ENCODE peak calls at places on chromosome 5, in six cellular contexts. One of them, this sample, is unnamed.

GRCh38 chr5:151077419-151077818 is 3.4 kb downstream of the TNIP1 start:
- DNase-seq in IMR-90: no peak
- DNase-seq in mesenchymal stem cell: no peak
- DNase-seq in H1: no peak
- DNase-seq in H9: no peak
- DNase-seq in trophoblast cell: no peak
- DNase-seq in this sample: no peak

GRCh38 chr5:152547202-152547601 is 142.1 kb upstream of the NMUR2 start:
- DNase-seq in H1: no peak
- DNase-seq in H9: no peak
- DNase-seq in mesenchymal stem cell: no peak
- DNase-seq in trophoblast cell: no peak
- DNase-seq in IMR-90: no peak
- DNase-seq in this sample: no peak

GRCh38 chr5:150158170-150158949 is 2.7 kb upstream of the PDGFRB start:
- DNase-seq in H1: no peak
- DNase-seq in trophoblast cell: no peak
- DNase-seq in H9: no peak
- DNase-seq in IMR-90: peak
- DNase-seq in mesenchymal stem cell: peak
- DNase-seq in this sample: no peak

GRCh38 chr5:90166816-90167215 is 242.7 kb downstream of the CETN3 start:
- DNase-seq in H9: no peak
- DNase-seq in trophoblast cell: peak
- DNase-seq in mesenchymal stem cell: no peak
- DNase-seq in IMR-90: no peak
- DNase-seq in H1: no peak
- DNase-seq in this sample: no peak

GRCh38 chr5:130975299-130975698 is 189.8 kb downstream of the HINT1 start:
- DNase-seq in trophoblast cell: no peak
- DNase-seq in H9: no peak
- DNase-seq in IMR-90: no peak
- DNase-seq in H1: no peak
- DNase-seq in mesenchymal stem cell: no peak
- DNase-seq in this sample: no peak

GRCh38 chr5:142770650-142771609 is 753 bp downstream of the ARHGAP26 start:
- DNase-seq in H1: no peak
- DNase-seq in mesenchymal stem cell: peak
- DNase-seq in trophoblast cell: peak
- DNase-seq in H9: peak
- DNase-seq in IMR-90: no peak
- DNase-seq in this sample: peak

GRCh38 chr5:177496111-177497010 is 1.0 kb downstream of the PDLIM7 start:
- DNase-seq in mesenchymal stem cell: peak
- DNase-seq in IMR-90: peak
- DNase-seq in H1: no peak
- DNase-seq in trophoblast cell: peak
- DNase-seq in H9: peak
- DNase-seq in this sample: peak

GRCh38 chr5:179301796-179302195 is 43.5 kb downstream of the ADAMTS2 start:
- DNase-seq in IMR-90: no peak
- DNase-seq in H9: no peak
- DNase-seq in trophoblast cell: no peak
- DNase-seq in mesenchymal stem cell: no peak
- DNase-seq in H1: no peak
- DNase-seq in this sample: no peak

GRCh38 chr5:74579215-74579614 is 61.3 kb downstream of the ENC1 start:
- DNase-seq in H1: no peak
- DNase-seq in IMR-90: no peak
- DNase-seq in H9: no peak
- DNase-seq in trophoblast cell: no peak
- DNase-seq in mesenchymal stem cell: no peak
- DNase-seq in this sample: no peak

GRCh38 chr5:177478711-177479646 is 5.5 kb upstream of the DBN1 start:
- DNase-seq in IMR-90: peak
- DNase-seq in H9: no peak
- DNase-seq in H1: no peak
- DNase-seq in trophoblast cell: peak
- DNase-seq in mesenchymal stem cell: peak
- DNase-seq in this sample: no peak

GRCh38 chr5:38847549-38848341 is 1.9 kb downstream of the OSMR start:
- DNase-seq in H1: no peak
- DNase-seq in IMR-90: peak
- DNase-seq in mesenchymal stem cell: peak
- DNase-seq in H9: no peak
- DNase-seq in trophoblast cell: no peak
- DNase-seq in this sample: no peak

GRCh38 chr5:126920291-126920690 is 110.1 kb downstream of the MARCHF3 start:
- DNase-seq in H9: no peak
- DNase-seq in H1: no peak
- DNase-seq in trophoblast cell: no peak
- DNase-seq in mesenchymal stem cell: no peak
- DNase-seq in IMR-90: peak
- DNase-seq in this sample: no peak

GRCh38 chr5:64576241-64576640 is 70.4 kb downstream of the RGS7BP start:
- DNase-seq in trophoblast cell: no peak
- DNase-seq in H9: no peak
- DNase-seq in mesenchymal stem cell: no peak
- DNase-seq in H1: no peak
- DNase-seq in IMR-90: no peak
- DNase-seq in this sample: no peak

GRCh38 chr5:1729641-1730486 is 69.8 kb downstream of the MRPL36 start:
- DNase-seq in trophoblast cell: no peak
- DNase-seq in H1: no peak
- DNase-seq in mesenchymal stem cell: no peak
- DNase-seq in IMR-90: no peak
- DNase-seq in H9: peak
- DNase-seq in this sample: no peak

GRCh38 chr5:134438268-134438622 is 26.6 kb upstream of the CDKN2AIPNL start:
- DNase-seq in H1: no peak
- DNase-seq in H9: no peak
- DNase-seq in IMR-90: peak
- DNase-seq in trophoblast cell: peak
- DNase-seq in mesenchymal stem cell: peak
- DNase-seq in this sample: no peak

GRCh38 chr5:39543335-39543734 is 118.6 kb upstream of the DAB2 start:
- DNase-seq in trophoblast cell: no peak
- DNase-seq in H1: no peak
- DNase-seq in H9: no peak
- DNase-seq in mesenchymal stem cell: peak
- DNase-seq in IMR-90: peak
- DNase-seq in this sample: no peak

GRCh38 chr5:171484460-171484899 is 65.0 kb downstream of the FGF18 start:
- DNase-seq in mesenchymal stem cell: peak
- DNase-seq in trophoblast cell: peak
- DNase-seq in IMR-90: no peak
- DNase-seq in H9: no peak
- DNase-seq in H1: no peak
- DNase-seq in this sample: no peak

GRCh38 chr5:141681695-141682641 is at the start of gene ARAP3:
- DNase-seq in IMR-90: peak
- DNase-seq in H1: no peak
- DNase-seq in H9: peak
- DNase-seq in trophoblast cell: peak
- DNase-seq in mesenchymal stem cell: peak
- DNase-seq in this sample: peak

GRCh38 chr5:1521671-1522600 is 1.8 kb downstream of the LPCAT1 start:
- DNase-seq in IMR-90: peak
- DNase-seq in H9: peak
- DNase-seq in mesenchymal stem cell: peak
- DNase-seq in H1: no peak
- DNase-seq in trophoblast cell: peak
- DNase-seq in this sample: no peak

GRCh38 chr5:135153259-135153658 is 119.2 kb upstream of the PITX1 start:
- DNase-seq in H9: no peak
- DNase-seq in H1: no peak
- DNase-seq in mesenchymal stem cell: no peak
- DNase-seq in trophoblast cell: no peak
- DNase-seq in IMR-90: no peak
- DNase-seq in this sample: no peak

GRCh38 chr5:64344501-64344900 is 161.3 kb upstream of the RGS7BP start:
- DNase-seq in trophoblast cell: no peak
- DNase-seq in IMR-90: no peak
- DNase-seq in mesenchymal stem cell: no peak
- DNase-seq in H9: no peak
- DNase-seq in H1: no peak
- DNase-seq in this sample: no peak

GRCh38 chr5:61767231-61768080 is 435.4 kb downstream of the ZSWIM6 start:
- DNase-seq in H9: no peak
- DNase-seq in mesenchymal stem cell: no peak
- DNase-seq in trophoblast cell: no peak
- DNase-seq in IMR-90: no peak
- DNase-seq in H1: no peak
- DNase-seq in this sample: no peak

GRCh38 chr5:118906932-118907331 is 81.4 kb downstream of the DTWD2 start:
- DNase-seq in trophoblast cell: no peak
- DNase-seq in mesenchymal stem cell: no peak
- DNase-seq in H9: no peak
- DNase-seq in H1: no peak
- DNase-seq in IMR-90: no peak
- DNase-seq in this sample: no peak

GRCh38 chr5:166979576-166979975 is 1311.9 kb upstream of the WWC1 start:
- DNase-seq in IMR-90: no peak
- DNase-seq in H1: no peak
- DNase-seq in mesenchymal stem cell: no peak
- DNase-seq in trophoblast cell: no peak
- DNase-seq in H9: no peak
- DNase-seq in this sample: no peak

GRCh38 chr5:66197764-66198405 is 53.8 kb downstream of the SREK1 start:
- DNase-seq in IMR-90: no peak
- DNase-seq in trophoblast cell: no peak
- DNase-seq in mesenchymal stem cell: no peak
- DNase-seq in H1: no peak
- DNase-seq in H9: no peak
- DNase-seq in this sample: no peak

GRCh38 chr5:139634541-139634940 is 13.6 kb upstream of the CXXC5 start:
- DNase-seq in IMR-90: no peak
- DNase-seq in H9: no peak
- DNase-seq in H1: no peak
- DNase-seq in trophoblast cell: no peak
- DNase-seq in mesenchymal stem cell: no peak
- DNase-seq in this sample: no peak

GRCh38 chr5:145162641-145163040 is 672.5 kb downstream of the PRELID2 start:
- DNase-seq in trophoblast cell: peak
- DNase-seq in H9: no peak
- DNase-seq in mesenchymal stem cell: no peak
- DNase-seq in IMR-90: no peak
- DNase-seq in H1: no peak
- DNase-seq in this sample: no peak

GRCh38 chr5:110880413-110880812 is 141.6 kb downstream of the SLC25A46 start:
- DNase-seq in H9: no peak
- DNase-seq in trophoblast cell: no peak
- DNase-seq in H1: no peak
- DNase-seq in mesenchymal stem cell: peak
- DNase-seq in IMR-90: peak
- DNase-seq in this sample: no peak

GRCh38 chr5:157961828-157962390 is 103.0 kb upstream of the CLINT1 start:
- DNase-seq in mesenchymal stem cell: peak
- DNase-seq in trophoblast cell: peak
- DNase-seq in IMR-90: no peak
- DNase-seq in H1: no peak
- DNase-seq in H9: no peak
- DNase-seq in this sample: no peak

GRCh38 chr5:91941590-91941989 is 558.5 kb upstream of the ARRDC3 start:
- DNase-seq in H1: no peak
- DNase-seq in trophoblast cell: no peak
- DNase-seq in IMR-90: no peak
- DNase-seq in H9: no peak
- DNase-seq in mesenchymal stem cell: peak
- DNase-seq in this sample: no peak
- H4K91ac ChIP-seq in H1: no peak
- H4K91ac ChIP-seq in trophoblast cell: no peak
- H4K91ac ChIP-seq in IMR-90: no peak
- H4K91ac ChIP-seq in H9: no peak
- H4K91ac ChIP-seq in mesenchymal stem cell: no peak
- H4K91ac ChIP-seq in this sample: no peak

DNA sequence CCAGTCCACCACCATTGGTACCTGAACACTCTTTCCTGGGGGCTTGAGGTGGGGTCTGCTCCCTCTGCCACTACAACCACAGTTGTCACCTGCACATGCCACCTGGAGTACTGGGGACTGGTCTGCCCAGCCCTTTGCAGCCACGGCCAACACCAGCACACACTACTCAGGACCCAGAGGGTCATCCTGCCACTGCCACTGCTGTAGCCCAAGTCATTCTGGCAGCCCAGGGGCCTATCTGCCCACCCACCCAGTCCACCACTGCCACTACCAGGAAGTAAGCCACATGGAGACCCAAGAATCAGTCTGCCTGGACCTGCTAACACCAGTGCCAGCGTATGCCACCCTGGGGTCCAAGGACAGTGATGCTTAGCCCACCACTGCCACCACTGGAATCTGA is 302.4 kb upstream of the TRPC7 start:
- DNase-seq in H1: no peak
- DNase-seq in trophoblast cell: no peak
- DNase-seq in mesenchymal stem cell: no peak
- DNase-seq in IMR-90: no peak
- DNase-seq in H9: no peak
- DNase-seq in this sample: no peak
- H2AK5ac ChIP-seq in H1: peak
- H2AK5ac ChIP-seq in trophoblast cell: no peak
- H2AK5ac ChIP-seq in mesenchymal stem cell: no peak
- H2AK5ac ChIP-seq in IMR-90: no peak
- H2AK5ac ChIP-seq in H9: no peak
- H2AK5ac ChIP-seq in this sample: no peak

GRCh38 chr5:173554989-173555705 is 61.3 kb downstream of the BOD1 start:
- DNase-seq in H1: no peak
- DNase-seq in H9: no peak
- DNase-seq in trophoblast cell: no peak
- DNase-seq in mesenchymal stem cell: no peak
- DNase-seq in IMR-90: no peak
- DNase-seq in this sample: no peak
- H4K91ac ChIP-seq in H1: no peak
- H4K91ac ChIP-seq in H9: no peak
- H4K91ac ChIP-seq in trophoblast cell: no peak
- H4K91ac ChIP-seq in mesenchymal stem cell: no peak
- H4K91ac ChIP-seq in IMR-90: no peak
- H4K91ac ChIP-seq in this sample: no peak

DNA sequence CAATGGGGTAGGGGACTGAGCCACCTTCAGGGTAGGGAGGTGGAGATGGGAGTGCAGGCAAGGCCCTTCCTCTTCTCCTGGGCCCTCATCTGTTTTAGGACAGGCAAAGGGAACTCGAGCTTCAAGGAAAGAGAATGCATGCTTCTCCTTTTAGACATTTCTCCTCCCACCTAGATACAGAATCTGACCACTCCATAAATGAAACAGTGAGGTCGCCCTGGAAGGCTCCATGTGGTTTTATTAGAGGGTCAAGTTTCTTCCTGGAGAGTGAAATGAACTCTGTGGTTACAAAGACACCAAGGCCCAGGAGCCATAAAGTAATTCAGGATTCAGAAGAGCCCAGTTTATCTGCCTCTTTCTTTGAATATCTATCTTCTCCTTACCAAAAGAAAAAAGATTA is 14.9 kb downstream of the LHFPL2 start:
- DNase-seq in mesenchymal stem cell: peak
- DNase-seq in H9: no peak
- DNase-seq in H1: no peak
- DNase-seq in trophoblast cell: no peak
- DNase-seq in IMR-90: peak
- DNase-seq in this sample: no peak
- H2AK5ac ChIP-seq in mesenchymal stem cell: no peak
- H2AK5ac ChIP-seq in H9: no peak
- H2AK5ac ChIP-seq in H1: no peak
- H2AK5ac ChIP-seq in trophoblast cell: no peak
- H2AK5ac ChIP-seq in IMR-90: peak
- H2AK5ac ChIP-seq in this sample: no peak

This sample was measured in neuronal stem cell.